ENCODE peak calls at places on chromosomes 13 and 19, in six cellular contexts. Z, Q, J, E, F and M are unnamed samples.

GRCh38 chr19:45470147-45471081 is 2.6 kb downstream of the FOSB start:
- DNase-seq in F (peak; percentile 55), J (peak; percentile 53), Z (no peak), Q (no peak), E (peak; percentile 9), M (peak; percentile 50)

GRCh38 chr19:1251503-1252220 is 3.3 kb downstream of the MIDN start:
- DNase-seq in Z (no peak), J (peak; percentile 71), Q (no peak), E (no peak), F (peak; percentile 65), M (peak; percentile 36)

GRCh38 chr19:49421039-49421877 is 2.0 kb downstream of the PTH2 start:
- DNase-seq in E (peak; percentile 94), Q (peak; percentile 88), Z (peak; percentile 25), F (no peak), J (no peak), M (peak; percentile 93)

GRCh38 chr13:110536006-110536693 is 25.4 kb downstream of the RAB20 start:
- DNase-seq in Q (no peak), F (no peak), E (no peak), Z (no peak), J (no peak), M (no peak)

GRCh38 chr19:43555185-43555770 is 20.0 kb downstream of the XRCC1 start:
- DNase-seq in Q (peak; percentile 70), F (peak; percentile 68), J (peak; percentile 79), Z (peak; percentile 50), E (peak; percentile 88), M (peak; percentile 82)

GRCh38 chr13:27969073-27969865 is at the start of gene CDX2:
- DNase-seq in Q (no peak), J (no peak), F (no peak), Z (no peak), E (no peak), M (peak; percentile 71)

GRCh38 chr13:40379186-40379585 is 287.3 kb downstream of the FOXO1 start:
- DNase-seq in Q (no peak), F (no peak), J (no peak), E (no peak), Z (no peak), M (no peak)

GRCh38 chr19:30897553-30897952 is 451.7 kb downstream of the TSHZ3 start:
- DNase-seq in F (no peak), Z (no peak), Q (no peak), E (no peak), J (no peak), M (no peak)